ENCODE peak calls at places on chromosome 18, in four cellular contexts. Y, E, W and H are unnamed samples.

GRCh38 chr18:38307919-38308318 is 742.3 kb upstream of the CELF4 start:
- DNase-seq in Y (no peak), E (no peak), W (no peak), H (no peak)

GRCh38 chr18:63138469-63139340 is 180.9 kb downstream of the BCL2 start:
- DNase-seq in Y (no peak), E (no peak), W (peak), H (peak)

GRCh38 chr18:71321319-71321718 is 1032.5 kb downstream of the SOCS6 start:
- DNase-seq in Y (no peak), E (no peak), W (no peak), H (no peak)

GRCh38 chr18:22280453-22280750 is 111.0 kb downstream of the GATA6 start:
- DNase-seq in Y (no peak), E (no peak), W (no peak), H (no peak)

GRCh38 chr18:63376493-63377053 is 9.6 kb upstream of the KDSR start:
- DNase-seq in Y (no peak), E (peak), W (no peak), H (no peak)

GRCh38 chr18:13445241-13445897 is 226.8 kb downstream of the LDLRAD4 start:
- DNase-seq in Y (no peak), E (no peak), W (no peak), H (no peak)

GRCh38 chr18:47883771-47884413 is 46.6 kb downstream of the SMAD2 start:
- DNase-seq in Y (no peak), E (peak), W (no peak), H (no peak)

GRCh38 chr18:24427484-24427883 is 1.0 kb downstream of the IMPACT start:
- DNase-seq in Y (no peak), E (peak), W (no peak), H (no peak)

GRCh38 chr18:63969965-63970802 is at the start of gene SERPINB8:
- DNase-seq in Y (peak), E (peak), W (peak), H (peak)

GRCh38 chr18:10687161-10687925 is 161.5 kb downstream of the NAPG start:
- DNase-seq in Y (no peak), E (peak), W (no peak), H (no peak)

GRCh38 chr18:76668119-76668518 is 154.2 kb upstream of the ZNF236 start:
- DNase-seq in Y (no peak), E (no peak), W (no peak), H (no peak)

GRCh38 chr18:79799619-79800352 is 2.0 kb downstream of the KCNG2 start:
- DNase-seq in Y (no peak), E (no peak), W (no peak), H (no peak)

GRCh38 chr18:13621446-13621849 is 104.9 kb downstream of the FAM210A start:
- DNase-seq in Y (no peak), E (no peak), W (no peak), H (no peak)

GRCh38 chr18:76476665-76477561 is 18.1 kb downstream of the ZNF516 start:
- DNase-seq in Y (peak), E (peak), W (no peak), H (no peak)

GRCh38 chr18:37565985-37566478 is 434 bp upstream of the CELF4 start:
- DNase-seq in Y (no peak), E (peak), W (peak), H (peak)

GRCh38 chr18:63070750-63071502 is 248.6 kb downstream of the BCL2 start:
- DNase-seq in Y (peak), E (no peak), W (no peak), H (no peak)

GRCh38 chr18:40935423-40935822 is 1019.6 kb upstream of the PIK3C3 start:
- DNase-seq in Y (peak), E (peak), W (no peak), H (no peak)

GRCh38 chr18:25093131-25093530 is 258.8 kb downstream of the ZNF521 start:
- DNase-seq in Y (no peak), E (no peak), W (no peak), H (no peak)

GRCh38 chr18:10660485-10660884 is 134.7 kb downstream of the NAPG start:
- DNase-seq in Y (no peak), E (peak), W (no peak), H (no peak)

DNA sequence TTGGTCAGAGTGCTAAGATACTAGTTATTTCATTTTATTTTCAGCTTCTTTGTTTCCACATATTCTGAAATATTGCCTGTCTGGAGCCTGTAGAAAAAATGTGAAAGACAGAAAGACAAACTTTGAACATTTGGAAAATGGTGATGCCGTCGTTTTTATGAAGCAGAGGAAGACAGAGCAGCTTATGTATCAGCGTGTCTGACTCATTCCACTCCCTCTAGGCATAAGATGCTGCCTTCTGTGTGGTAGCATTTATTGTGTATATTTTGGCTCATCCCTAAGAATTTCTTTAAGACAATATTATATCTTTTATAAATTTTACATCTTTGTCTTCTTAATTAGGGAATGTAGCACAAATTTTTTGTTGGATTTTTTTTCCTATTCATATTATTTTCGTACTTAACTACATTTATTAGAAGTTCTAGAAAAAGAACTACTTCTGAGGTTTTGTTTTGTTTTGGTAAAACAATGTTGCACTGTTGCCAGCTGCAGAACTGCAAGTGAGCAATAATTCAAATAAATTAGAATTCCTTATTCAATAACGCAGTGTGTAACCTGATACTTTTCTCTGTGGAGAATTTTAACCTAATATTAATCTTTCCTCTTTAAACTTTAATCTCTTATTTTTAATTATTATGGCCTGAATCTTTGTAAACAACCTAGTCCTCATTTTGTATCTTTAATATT is 300.4 kb downstream of the ZNF407 start:
- DNase-seq in Y (no peak), E (peak), W (no peak), H (no peak)
- H2AFZ ChIP-seq in Y (no peak), E (no peak), W (no peak), H (no peak)

GRCh38 chr18:28176933-28177827 is at the start of gene CDH2:
- DNase-seq in Y (peak), E (peak), W (peak), H (peak)
- H3K9ac ChIP-seq in Y (peak), E (peak), W (peak), H (peak)

DNA sequence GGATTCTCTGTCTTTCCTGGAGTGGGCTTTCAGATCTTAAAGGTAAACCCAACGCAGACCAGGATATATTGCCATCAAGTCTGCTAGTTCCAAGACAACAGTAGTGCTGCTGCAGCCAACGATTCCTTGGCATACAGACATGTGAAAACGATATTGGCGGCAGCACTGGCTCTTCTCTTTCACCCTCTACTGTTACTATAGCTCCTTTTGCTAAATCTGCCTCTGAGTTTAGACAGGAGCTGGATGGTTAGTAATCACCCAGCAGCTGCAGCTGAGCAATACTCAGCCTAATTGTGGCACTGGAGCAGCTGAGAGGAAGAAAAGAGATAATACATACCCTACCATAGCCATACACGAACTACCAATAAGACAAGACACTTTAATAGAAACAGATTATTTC is 4.0 kb downstream of the YES1 start:
- DNase-seq in Y (no peak), E (peak), W (no peak), H (no peak)
- H2AFZ ChIP-seq in Y (no peak), E (no peak), W (no peak), H (no peak)

GRCh38 chr18:46866524-46866923 is 50.8 kb downstream of the PIAS2 start:
- DNase-seq in Y (no peak), E (no peak), W (no peak), H (no peak)

GRCh38 chr18:46867471-46868170 is 49.7 kb downstream of the PIAS2 start:
- DNase-seq in Y (no peak), E (no peak), W (no peak), H (no peak)

DNA sequence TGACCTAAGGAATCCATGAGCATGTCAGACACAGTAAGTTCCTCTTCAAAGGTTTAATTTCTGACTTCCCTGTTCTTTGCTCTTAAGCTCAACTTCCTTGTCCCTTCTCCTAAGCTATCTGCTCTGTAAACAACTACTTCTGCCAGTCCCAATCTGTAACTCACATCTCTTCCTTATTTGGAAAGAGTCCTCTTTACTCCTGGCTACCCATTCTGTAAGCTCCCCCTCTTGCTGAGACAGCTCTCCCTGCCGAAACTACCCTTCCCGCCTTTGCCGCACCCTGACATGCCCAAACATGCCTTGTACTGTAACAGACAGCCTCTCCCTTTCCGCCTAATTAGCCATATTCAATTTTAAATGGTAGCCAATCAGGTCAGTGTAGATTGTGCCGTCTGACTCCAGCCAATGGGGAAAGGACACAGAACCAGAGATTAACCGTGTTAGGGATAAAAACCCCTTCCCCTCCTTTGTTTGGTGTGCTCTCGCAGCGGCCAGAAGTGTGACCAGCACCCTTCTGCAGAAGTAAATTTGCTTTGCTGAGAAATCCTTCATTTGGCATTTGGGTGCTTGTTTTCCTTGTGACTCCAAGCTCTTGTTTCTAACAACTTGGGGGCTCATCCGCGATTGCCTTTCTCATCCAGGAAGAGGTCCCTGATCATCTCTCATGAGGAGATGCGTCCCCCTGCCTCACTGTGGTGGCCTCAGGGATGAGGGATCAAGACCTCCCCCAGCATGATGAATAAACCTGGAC is 49.0 kb downstream of the PIAS2 start:
- DNase-seq in Y (no peak), E (no peak), W (no peak), H (no peak)
- H3K9ac ChIP-seq in Y (no peak), E (no peak), W (no peak), H (no peak)

GRCh38 chr18:34594243-34594642 is 115.9 kb upstream of the DTNA start:
- DNase-seq in Y (no peak), E (no peak), W (no peak), H (no peak)

GRCh38 chr18:34591920-34592444 is 118.1 kb upstream of the DTNA start:
- DNase-seq in Y (no peak), E (no peak), W (no peak), H (no peak)

GRCh38 chr18:34590503-34590902 is 119.6 kb upstream of the DTNA start:
- DNase-seq in Y (no peak), E (no peak), W (no peak), H (no peak)

GRCh38 chr18:34595673-34596072 is 114.4 kb upstream of the DTNA start:
- DNase-seq in Y (peak), E (peak), W (no peak), H (no peak)

GRCh38 chr18:34592961-34593382 is 117.1 kb upstream of the DTNA start:
- DNase-seq in Y (no peak), E (peak), W (peak), H (peak)
- H2AFZ ChIP-seq in Y (no peak), E (peak), W (no peak), H (peak)